ENCODE peak calls at places on chromosome 1, in six cellular contexts. G is IMR-90, R is trophoblast cell, S is H9, F is H1, E is mesenchymal stem cell. B is an unnamed sample.

GRCh38 chr1:70436617-70437236 is 25.7 kb downstream of the CTH start:
- DNase-seq in G (peak; percentile 43), R (peak; percentile 10), S (no peak), F (no peak), E (peak; percentile 59), B (no peak)

GRCh38 chr1:228767636-228768344 is 32.5 kb downstream of the RHOU start:
- DNase-seq in G (no peak), R (peak; percentile 40), S (no peak), F (no peak), E (no peak), B (no peak)

GRCh38 chr1:21783679-21784603 is 992 bp upstream of the USP48 start:
- DNase-seq in G (peak; percentile 83), R (peak; percentile 69), S (peak; percentile 99), F (peak; percentile 91), E (peak; percentile 79), B (no peak)

GRCh38 chr1:74343191-74343590 is 108.0 kb downstream of the TNNI3K start:
- DNase-seq in G (peak; percentile 27), R (no peak), S (peak; percentile 36), F (no peak), E (peak; percentile 11), B (no peak)

GRCh38 chr1:201325678-201326060 is 42.4 kb downstream of the PKP1 start:
- DNase-seq in G (no peak), R (no peak), S (no peak), F (no peak), E (no peak), B (no peak)

GRCh38 chr1:226633541-226634155 is 85.1 kb downstream of the STUM start:
- DNase-seq in G (no peak), R (no peak), S (no peak), F (no peak), E (no peak), B (no peak)

GRCh38 chr1:245182028-245182427 is 27.2 kb downstream of the KIF26B start:
- DNase-seq in G (no peak), R (no peak), S (no peak), F (no peak), E (no peak), B (no peak)

GRCh38 chr1:203127672-203128611 is at the start of gene ADORA1:
- DNase-seq in G (peak; percentile 41), R (peak; percentile 56), S (peak; percentile 80), F (peak; percentile 82), E (peak; percentile 74), B (peak; percentile 57)

GRCh38 chr1:81654657-81655056 is 146.1 kb upstream of the ADGRL2 start:
- DNase-seq in G (no peak), R (no peak), S (no peak), F (no peak), E (no peak), B (no peak)

GRCh38 chr1:81654147-81654546 is 146.6 kb upstream of the ADGRL2 start:
- DNase-seq in G (no peak), R (no peak), S (no peak), F (no peak), E (no peak), B (no peak)

DNA sequence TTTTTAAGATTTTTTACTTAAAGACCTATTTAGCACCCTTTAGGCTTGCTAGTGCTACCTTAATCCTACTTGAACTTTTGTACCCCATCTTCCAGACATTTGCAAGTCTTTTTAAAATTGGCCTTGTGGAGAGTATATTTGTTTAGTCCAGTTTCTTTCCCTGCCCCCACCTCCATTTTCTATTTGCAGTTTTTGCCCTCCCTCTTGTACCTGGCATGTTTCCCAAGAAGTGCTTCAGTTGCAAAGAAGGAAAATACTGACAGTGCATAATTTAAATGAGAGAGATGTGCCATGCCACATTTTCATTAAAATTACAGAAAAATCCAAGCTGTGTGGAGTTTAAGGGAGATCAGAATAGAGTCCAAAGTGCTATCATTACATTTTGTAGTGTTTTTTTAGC is 150.0 kb upstream of the ADGRL2 start:
- DNase-seq in G (no peak), R (no peak), S (no peak), F (no peak), E (no peak), B (no peak)
- H3K27ac ChIP-seq in G (no peak overlapping the region), R (no peak overlapping the region), S (no peak overlapping the region), F (no peak overlapping the region), E (no peak overlapping the region), B (no peak overlapping the region)

GRCh38 chr1:15171271-15171908 is 17.8 kb downstream of the TMEM51 start:
- DNase-seq in G (no peak), R (no peak), S (no peak), F (no peak), E (no peak), B (no peak)
- H3K4me1 ChIP-seq in G (peaks cover 32% of the 10 kb centered on the region), R (peaks cover 3% of the 10 kb centered on the region), S (no peaks in the 10 kb centered on the region), F (no peaks in the 10 kb centered on the region), E (peaks cover 17% of the 10 kb centered on the region), B (no peaks in the 10 kb centered on the region)

DNA sequence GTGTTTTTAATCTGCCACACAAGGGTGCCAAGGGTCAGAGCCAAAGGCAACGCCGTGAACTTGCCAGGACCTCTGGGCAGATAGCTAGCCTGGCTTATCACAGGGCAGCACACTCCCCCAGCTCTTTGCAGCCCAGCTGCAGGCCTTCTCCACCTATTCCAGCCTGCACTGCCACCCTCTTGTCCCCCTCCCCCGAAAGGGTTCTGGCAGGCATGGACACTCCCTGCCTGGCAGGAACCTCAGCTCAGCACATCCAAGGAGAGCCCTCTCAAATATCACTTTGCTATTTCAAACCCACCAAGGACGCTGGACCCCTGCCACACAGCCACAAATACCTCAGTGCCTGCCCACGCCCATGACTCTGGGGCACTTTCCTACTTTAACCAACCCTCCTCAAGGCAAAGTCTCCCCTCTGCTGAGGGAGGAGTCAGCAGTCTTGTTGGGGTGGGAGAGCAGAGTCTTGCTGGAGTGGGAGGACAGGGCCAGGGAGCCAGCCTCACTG is 9.1 kb downstream of the SSBP3 start:
- DNase-seq in G (no peak), R (no peak), S (no peak), F (no peak), E (no peak), B (no peak)
- H3K79me1 ChIP-seq in G (peaks cover 42% of the 10 kb centered on the region), R (no peaks in the 10 kb centered on the region), S (peaks cover 8% of the 10 kb centered on the region), F (peaks cover 41% of the 10 kb centered on the region), E (peaks cover 51% of the 10 kb centered on the region), B (no peaks in the 10 kb centered on the region)

DNA sequence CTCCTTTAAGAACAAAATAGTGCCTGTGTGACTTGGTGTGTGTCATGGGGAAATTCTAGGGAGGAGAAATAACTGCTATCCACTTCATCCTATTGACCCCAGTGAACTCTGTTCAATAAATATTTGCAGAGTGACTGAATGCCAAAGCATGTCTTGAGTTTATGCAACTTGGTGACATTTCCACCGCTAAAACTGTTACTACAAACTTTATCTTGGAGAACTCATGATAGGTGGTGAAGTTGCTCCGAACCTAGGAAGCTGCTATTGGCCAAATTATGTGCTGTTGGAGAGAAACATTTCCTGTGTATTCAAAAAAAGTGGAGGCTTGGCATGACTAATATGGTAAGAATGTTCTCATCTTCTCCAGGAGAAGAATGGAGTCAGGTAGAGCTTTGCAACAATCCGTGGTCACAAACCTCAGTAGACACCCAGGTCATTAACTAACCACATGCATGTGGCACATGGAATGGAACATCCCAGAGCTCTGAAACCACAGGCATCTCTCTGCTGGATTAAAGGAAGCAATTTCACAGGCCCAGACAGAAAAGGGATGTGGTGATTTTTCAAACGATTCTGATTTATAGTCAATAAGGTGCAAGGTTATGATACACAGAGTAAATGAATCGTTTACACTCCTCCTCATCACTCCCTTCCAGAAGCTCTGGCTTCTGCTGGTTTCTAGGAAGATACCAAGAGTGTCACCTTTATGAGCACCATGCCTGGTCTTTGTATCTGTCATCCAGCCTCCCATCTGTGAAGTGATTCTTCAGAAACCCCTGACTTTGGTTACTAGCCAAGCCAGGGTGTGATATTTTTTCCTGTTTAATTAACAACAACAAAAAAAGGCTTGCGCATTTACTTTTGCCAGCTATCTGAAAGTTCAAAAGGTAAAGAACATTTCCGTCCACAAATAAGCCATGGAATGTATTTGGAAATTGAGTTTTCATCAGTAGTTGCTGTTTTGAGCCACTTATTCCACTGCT is 361.1 kb downstream of the TGFB2 start:
- DNase-seq in G (peak; percentile 97), R (peak; percentile 45), S (no peak), F (no peak), E (peak; percentile 96), B (no peak)
- H3K27ac ChIP-seq in G (peak overlapping the region; percentile 27), R (no peak overlapping the region), S (no peak overlapping the region), F (no peak overlapping the region), E (peak overlapping the region; percentile 98), B (no peak overlapping the region)

DNA sequence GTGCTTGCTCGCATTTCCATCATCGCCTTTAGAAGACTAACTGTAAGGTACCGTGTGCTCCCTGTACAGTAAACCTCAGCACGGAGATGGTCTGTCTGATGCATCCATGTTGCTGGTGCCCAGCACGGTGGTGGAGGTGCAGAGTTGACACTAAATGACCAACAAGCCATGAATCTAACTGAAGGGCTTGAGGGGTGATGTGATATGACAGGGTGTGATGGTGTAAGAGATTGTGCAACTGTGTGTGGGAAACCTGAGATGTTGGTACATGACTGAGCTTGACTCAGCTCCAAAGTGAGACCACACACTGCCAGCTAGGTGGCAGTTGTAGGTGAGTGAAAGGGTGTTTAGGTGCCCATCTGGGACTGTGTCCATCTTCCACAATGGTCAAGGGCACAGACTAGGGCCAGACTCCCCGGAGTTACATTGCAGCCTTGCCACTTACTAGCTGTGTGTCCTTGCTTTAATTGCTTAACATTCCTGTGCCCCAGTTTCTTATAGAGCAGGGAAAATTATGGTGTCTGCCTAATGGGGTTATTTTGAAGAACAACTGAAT is 21.4 kb downstream of the SLC2A1 start:
- DNase-seq in G (peak; percentile 85), R (peak; percentile 60), S (no peak), F (no peak), E (peak; percentile 73), B (no peak)
- H3K4me1 ChIP-seq in G (peaks cover 63% of the 10 kb centered on the region), R (peaks cover 76% of the 10 kb centered on the region), S (no peaks in the 10 kb centered on the region), F (peaks cover 28% of the 10 kb centered on the region), E (peaks cover 64% of the 10 kb centered on the region), B (peaks cover 11% of the 10 kb centered on the region)

GRCh38 chr1:29096255-29096896 is 27.3 kb downstream of the TMEM200B start:
- DNase-seq in G (no peak), R (peak; percentile 10), S (no peak), F (no peak), E (no peak), B (no peak)

GRCh38 chr1:29090937-29091618 is 32.6 kb downstream of the TMEM200B start:
- DNase-seq in G (no peak), R (no peak), S (no peak), F (no peak), E (no peak), B (no peak)

GRCh38 chr1:29094954-29095353 is 28.7 kb downstream of the TMEM200B start:
- DNase-seq in G (no peak), R (no peak), S (no peak), F (no peak), E (no peak), B (no peak)

GRCh38 chr1:29099286-29099685 is 24.4 kb downstream of the TMEM200B start:
- DNase-seq in G (no peak), R (no peak), S (no peak), F (no peak), E (no peak), B (no peak)

GRCh38 chr1:29094433-29094832 is 29.3 kb downstream of the TMEM200B start:
- DNase-seq in G (no peak), R (no peak), S (no peak), F (no peak), E (no peak), B (no peak)
- H3K79me1 ChIP-seq in G (no peaks in the 10 kb centered on the region), R (no peaks in the 10 kb centered on the region), S (no peaks in the 10 kb centered on the region), F (no peaks in the 10 kb centered on the region), E (no peaks in the 10 kb centered on the region), B (no peaks in the 10 kb centered on the region)

GRCh38 chr1:11730429-11730861 is 5.5 kb upstream of the AGTRAP start:
- DNase-seq in G (peak; percentile 36), R (peak; percentile 29), S (no peak), F (no peak), E (peak; percentile 73), B (no peak)
- H3K27ac ChIP-seq in G (peak overlapping the region; percentile 28), R (no peak overlapping the region), S (no peak overlapping the region), F (no peak overlapping the region), E (no peak overlapping the region), B (no peak overlapping the region)

B was measured in neuronal stem cell.